ENCODE peak calls at places on chromosomes 3 and 15, in five cellular contexts. W, Z, F, J and R are unnamed samples.

GRCh38 chr3:154122096-154122911 is 1.1 kb downstream of the ARHGEF26 start:
- DNase-seq in F (no peak), J (no peak), Z (no peak), W (no peak), R (no peak)

GRCh38 chr3:114104414-114104813 is 47.9 kb downstream of the QTRT2 start:
- DNase-seq in W (no peak), Z (no peak), J (no peak), F (no peak), R (no peak)

GRCh38 chr3:151314593-151314992 is 2.0 kb downstream of the GPR87 start:
- DNase-seq in W (no peak), F (no peak), Z (no peak), J (no peak), R (no peak)

GRCh38 chr15:66042624-66043023 is 173.3 kb downstream of the RAB11A start:
- DNase-seq in W (no peak), F (no peak), Z (no peak), J (no peak), R (no peak)

GRCh38 chr3:87307805-87308204 is 31.4 kb upstream of the POU1F1 start:
- DNase-seq in W (no peak), F (peak; percentile 3), Z (no peak), J (no peak), R (no peak)

GRCh38 chr3:45123841-45124269 is 22.3 kb downstream of the CDCP1 start:
- DNase-seq in F (no peak), Z (peak; percentile 88), W (peak; percentile 79), J (no peak), R (no peak)

GRCh38 chr3:107236661-107237375 is 140.4 kb upstream of the CCDC54 start:
- DNase-seq in F (no peak), Z (no peak), W (no peak), J (no peak), R (no peak)

GRCh38 chr15:47673343-47673761 is 44.0 kb upstream of the SEMA6D start:
- DNase-seq in Z (no peak), F (no peak), W (no peak), J (peak; percentile 10), R (no peak)

GRCh38 chr15:80073197-80073596 is 13.7 kb downstream of the ZFAND6 start:
- DNase-seq in F (no peak), J (no peak), W (no peak), Z (no peak), R (no peak)

GRCh38 chr15:62110000-62110851 is 43.4 kb downstream of the C2CD4A start:
- DNase-seq in W (no peak), F (no peak), Z (peak; percentile 70), J (no peak), R (no peak)

GRCh38 chr15:98898122-98898521 is 109.5 kb downstream of the PGPEP1L start:
- DNase-seq in J (no peak), F (no peak), Z (no peak), W (no peak), R (no peak)

GRCh38 chr3:139120336-139120971 is 75.8 kb upstream of the PRR23C start:
- DNase-seq in J (no peak), F (no peak), Z (peak; percentile 78), W (peak; percentile 93), R (no peak)

GRCh38 chr15:80825361-80826030 is 46.3 kb downstream of the CEMIP start:
- DNase-seq in Z (peak; percentile 77), F (no peak), W (no peak), J (no peak), R (no peak)

GRCh38 chr3:151580592-151580991 is 119.7 kb upstream of the IGSF10 start:
- DNase-seq in W (peak; percentile 84), J (no peak), Z (peak; percentile 84), F (no peak), R (no peak)

GRCh38 chr15:68816795-68817303 is 3.8 kb downstream of the ANP32A start:
- DNase-seq in J (no peak), W (no peak), Z (no peak), F (no peak), R (no peak)

GRCh38 chr3:71547254-71548198 is 36.0 kb downstream of the FOXP1 start:
- DNase-seq in W (no peak), J (peak; percentile 72), F (no peak), Z (no peak), R (no peak)

GRCh38 chr15:25775317-25775912 is 87.7 kb downstream of the ATP10A start:
- DNase-seq in Z (peak; percentile 80), W (peak; percentile 73), F (peak; percentile 58), J (no peak), R (no peak)

GRCh38 chr15:40441012-40441735 is 421 bp downstream of the BAHD1 start:
- DNase-seq in Z (no peak), J (no peak), F (no peak), W (no peak), R (no peak)

GRCh38 chr15:44536298-44536961 is 517 bp upstream of the EIF3J start:
- DNase-seq in J (no peak), F (no peak), Z (no peak), W (no peak), R (peak; percentile 81)

GRCh38 chr3:25585361-25586166 is 79.1 kb downstream of the TOP2B start:
- DNase-seq in F (no peak), Z (peak; percentile 25), J (no peak), W (no peak), R (no peak)

GRCh38 chr3:14256046-14256445 is 77.4 kb downstream of the LSM3 start:
- DNase-seq in W (no peak), J (no peak), F (no peak), Z (no peak), R (peak; percentile 26)

GRCh38 chr15:48865387-48866079 is 12.4 kb upstream of the EID1 start:
- DNase-seq in F (no peak), J (no peak), Z (peak; percentile 85), W (peak; percentile 71), R (no peak)

GRCh38 chr3:141707741-141708203 is 30.3 kb upstream of the RNF7 start:
- DNase-seq in W (no peak), F (no peak), J (no peak), Z (peak; percentile 62), R (no peak)

GRCh38 chr15:72229076-72229946 is 1.7 kb downstream of the PKM start:
- DNase-seq in W (peak; percentile 54), J (peak; percentile 5), F (peak; percentile 32), Z (no peak), R (peak; percentile 54)

GRCh38 chr3:102415553-102415952 is 19.3 kb upstream of the ZPLD1 start:
- DNase-seq in F (peak; percentile 5), J (peak; percentile 4), Z (peak; percentile 21), W (no peak), R (no peak)

GRCh38 chr3:124671123-124671522 is 59.1 kb upstream of the UMPS start:
- DNase-seq in J (peak; percentile 20), W (no peak), F (no peak), Z (no peak), R (no peak)

GRCh38 chr3:189975376-189975990 is 145.2 kb downstream of the P3H2 start:
- DNase-seq in J (no peak), Z (no peak), F (no peak), W (no peak), R (no peak)

GRCh38 chr3:139281512-139282196 is 62.2 kb upstream of the MRPS22 start:
- DNase-seq in J (no peak), F (no peak), W (no peak), Z (no peak), R (no peak)

GRCh38 chr3:14457481-14457880 is 55.1 kb downstream of the SLC6A6 start:
- DNase-seq in W (no peak), J (no peak), Z (no peak), F (no peak), R (no peak)

GRCh38 chr15:69185706-69186105 is 25.3 kb downstream of the GLCE start:
- DNase-seq in W (no peak), J (no peak), Z (no peak), F (no peak), R (no peak)